ENCODE peak calls at places on chromosome 6, in five cellular contexts. One of them, this sample, is unnamed. For H3K4me1, the result is how much of the 10 kb centered on the place peaks cover.

GRCh38 chr6:13101409-13101808 is 226.9 kb downstream of the TBC1D7 start:
- DNase-seq in tibial nerve: no peak
- DNase-seq in sigmoid colon: no peak
- DNase-seq in ovary: no peak
- DNase-seq in suprapubic skin: no peak
- DNase-seq in this sample: no peak

GRCh38 chr6:136721467-136721866 is 70.8 kb downstream of the MAP3K5 start:
- DNase-seq in suprapubic skin: no peak
- DNase-seq in ovary: no peak
- DNase-seq in tibial nerve: no peak
- DNase-seq in sigmoid colon: no peak
- DNase-seq in this sample: no peak

GRCh38 chr6:113412589-113413367 is 444.4 kb upstream of the MARCKS start:
- DNase-seq in suprapubic skin: no peak
- DNase-seq in tibial nerve: no peak
- DNase-seq in sigmoid colon: no peak
- DNase-seq in ovary: no peak
- DNase-seq in this sample: no peak

GRCh38 chr6:130070747-130071146 is 52.4 kb downstream of the L3MBTL3 start:
- DNase-seq in sigmoid colon: no peak
- DNase-seq in ovary: no peak
- DNase-seq in suprapubic skin: no peak
- DNase-seq in tibial nerve: no peak
- DNase-seq in this sample: no peak

GRCh38 chr6:35148167-35148741 is 7.1 kb upstream of the TCP11 start:
- DNase-seq in sigmoid colon: no peak
- DNase-seq in ovary: no peak
- DNase-seq in suprapubic skin: no peak
- DNase-seq in tibial nerve: no peak
- DNase-seq in this sample: no peak

GRCh38 chr6:166952122-166952521 is 4.2 kb downstream of the RNASET2 start:
- DNase-seq in suprapubic skin: no peak
- DNase-seq in tibial nerve: no peak
- DNase-seq in ovary: no peak
- DNase-seq in sigmoid colon: no peak
- DNase-seq in this sample: no peak

GRCh38 chr6:147311218-147311617 is 107.0 kb downstream of the STXBP5 start:
- DNase-seq in tibial nerve: no peak
- DNase-seq in sigmoid colon: no peak
- DNase-seq in ovary: no peak
- DNase-seq in suprapubic skin: no peak
- DNase-seq in this sample: no peak

GRCh38 chr6:147421903-147422302 is 86.6 kb upstream of the SAMD5 start:
- DNase-seq in suprapubic skin: no peak
- DNase-seq in tibial nerve: no peak
- DNase-seq in ovary: no peak
- DNase-seq in sigmoid colon: no peak
- DNase-seq in this sample: no peak

GRCh38 chr6:70312165-70312564 is 9.3 kb upstream of the COL9A1 start:
- DNase-seq in suprapubic skin: no peak
- DNase-seq in tibial nerve: no peak
- DNase-seq in sigmoid colon: no peak
- DNase-seq in ovary: no peak
- DNase-seq in this sample: no peak

GRCh38 chr6:127924440-127924839 is 23.6 kb upstream of the THEMIS start:
- DNase-seq in ovary: no peak
- DNase-seq in tibial nerve: no peak
- DNase-seq in suprapubic skin: no peak
- DNase-seq in sigmoid colon: no peak
- DNase-seq in this sample: no peak

GRCh38 chr6:72724545-72724944 is 102.7 kb downstream of the KCNQ5 start:
- DNase-seq in tibial nerve: no peak
- DNase-seq in ovary: no peak
- DNase-seq in sigmoid colon: no peak
- DNase-seq in suprapubic skin: no peak
- DNase-seq in this sample: no peak

GRCh38 chr6:6724319-6725119 is 136.0 kb downstream of the LY86 start:
- DNase-seq in ovary: peak
- DNase-seq in suprapubic skin: peak
- DNase-seq in tibial nerve: peak
- DNase-seq in sigmoid colon: peak
- DNase-seq in this sample: peak

DNA sequence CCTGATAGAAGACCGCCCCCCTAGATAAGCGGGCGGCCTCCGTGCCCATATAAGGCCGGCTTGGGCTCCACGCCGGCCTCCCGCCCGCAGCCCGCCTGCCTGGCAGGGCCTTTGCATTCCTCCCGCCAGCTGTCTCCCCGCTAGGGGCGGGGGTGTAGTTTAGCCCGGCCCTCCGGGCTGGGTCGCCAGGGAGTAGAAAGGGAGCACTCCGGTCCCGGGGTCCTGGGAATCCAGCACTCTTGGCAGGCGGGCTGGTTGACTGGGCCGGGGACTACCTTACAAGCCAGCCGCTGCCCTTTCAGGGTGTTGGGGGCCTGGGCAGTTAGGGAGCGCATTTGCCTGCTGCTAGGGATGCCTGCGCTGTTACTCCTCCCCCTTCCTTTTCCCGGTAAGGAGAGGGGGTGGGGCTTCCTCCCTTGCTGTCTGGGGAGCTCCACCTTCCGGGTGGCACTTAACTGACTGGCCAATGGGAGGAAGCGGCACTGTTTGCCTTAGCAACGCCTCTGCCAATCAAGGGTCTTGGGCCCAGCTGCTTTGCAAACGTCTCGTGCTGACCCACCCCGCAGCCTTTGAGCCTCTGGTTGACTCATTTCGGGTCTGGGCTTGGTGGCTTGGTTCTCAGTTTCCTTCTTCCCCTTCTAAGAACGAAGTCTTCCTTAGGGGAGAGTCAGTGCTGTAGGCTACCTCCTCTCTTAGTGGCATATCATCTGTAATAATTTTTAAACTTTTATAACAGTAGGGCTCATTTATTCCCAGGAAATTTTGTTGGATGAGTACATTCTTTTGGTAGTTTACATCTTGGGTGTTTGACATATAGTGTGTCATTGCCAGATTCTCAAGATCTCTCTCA is 3.4 kb downstream of the SRF start:
- DNase-seq in sigmoid colon: peak
- DNase-seq in tibial nerve: peak
- DNase-seq in suprapubic skin: peak
- DNase-seq in ovary: peak
- DNase-seq in this sample: peak
- TF ChIP-seq EP300 in sigmoid colon: no peak
- TF ChIP-seq EP300 in tibial nerve: peak
- TF ChIP-seq EP300 in suprapubic skin: no peak
- TF ChIP-seq EP300 in ovary: peak
- TF ChIP-seq EP300 in this sample: peak

GRCh38 chr6:96911171-96911570 is 13.4 kb upstream of the KLHL32 start:
- DNase-seq in suprapubic skin: no peak
- DNase-seq in tibial nerve: no peak
- DNase-seq in sigmoid colon: no peak
- DNase-seq in ovary: no peak
- DNase-seq in this sample: no peak

GRCh38 chr6:96909826-96910225 is 12.1 kb upstream of the NDUFAF4 start:
- DNase-seq in tibial nerve: no peak
- DNase-seq in ovary: no peak
- DNase-seq in suprapubic skin: no peak
- DNase-seq in sigmoid colon: no peak
- DNase-seq in this sample: peak

DNA sequence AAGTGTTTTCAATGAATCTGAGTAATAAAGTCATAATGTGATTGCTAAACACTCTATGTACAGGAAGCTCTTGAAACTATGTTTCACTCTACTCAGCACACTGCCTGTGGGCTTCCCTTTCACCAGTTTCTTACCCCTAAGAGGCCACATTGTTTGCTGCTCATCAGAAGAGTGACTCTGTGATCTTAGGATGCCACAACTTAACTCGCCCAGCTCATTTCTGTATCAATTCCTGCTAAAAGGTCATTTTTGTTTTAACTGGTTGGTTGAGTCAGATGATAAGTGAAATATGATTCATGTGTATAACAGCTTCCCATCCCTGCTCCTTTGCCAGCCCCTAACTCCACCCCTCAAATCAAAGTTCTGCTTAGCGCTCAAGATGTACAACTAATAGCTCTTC is 9.8 kb upstream of the NDUFAF4 start:
- DNase-seq in ovary: no peak
- DNase-seq in suprapubic skin: no peak
- DNase-seq in tibial nerve: no peak
- DNase-seq in sigmoid colon: no peak
- DNase-seq in this sample: no peak
- H3K4me1 ChIP-seq in ovary: under half
- H3K4me1 ChIP-seq in suprapubic skin: under half
- H3K4me1 ChIP-seq in tibial nerve: under half
- H3K4me1 ChIP-seq in sigmoid colon: under half
- H3K4me1 ChIP-seq in this sample: under half

GRCh38 chr6:41475737-41476357 is 70.3 kb upstream of the FOXP4 start:
- DNase-seq in ovary: no peak
- DNase-seq in tibial nerve: no peak
- DNase-seq in suprapubic skin: no peak
- DNase-seq in sigmoid colon: no peak
- DNase-seq in this sample: no peak
- TF ChIP-seq EP300 in ovary: no peak
- TF ChIP-seq EP300 in tibial nerve: no peak
- TF ChIP-seq EP300 in suprapubic skin: no peak
- TF ChIP-seq EP300 in sigmoid colon: no peak
- TF ChIP-seq EP300 in this sample: no peak

GRCh38 chr6:107537559-107537958 is 47.6 kb downstream of the SOBP start:
- DNase-seq in tibial nerve: no peak
- DNase-seq in ovary: no peak
- DNase-seq in sigmoid colon: no peak
- DNase-seq in suprapubic skin: no peak
- DNase-seq in this sample: no peak

GRCh38 chr6:107540465-107540857 is 50.5 kb downstream of the SOBP start:
- DNase-seq in tibial nerve: no peak
- DNase-seq in suprapubic skin: no peak
- DNase-seq in sigmoid colon: no peak
- DNase-seq in ovary: no peak
- DNase-seq in this sample: no peak

GRCh38 chr6:107539409-107539808 is 49.5 kb downstream of the SOBP start:
- DNase-seq in ovary: no peak
- DNase-seq in sigmoid colon: no peak
- DNase-seq in suprapubic skin: no peak
- DNase-seq in tibial nerve: no peak
- DNase-seq in this sample: no peak

GRCh38 chr6:107539849-107540464 is 50.0 kb downstream of the SOBP start:
- DNase-seq in ovary: no peak
- DNase-seq in tibial nerve: no peak
- DNase-seq in suprapubic skin: no peak
- DNase-seq in sigmoid colon: no peak
- DNase-seq in this sample: no peak

GRCh38 chr6:107538856-107539387 is 49.0 kb downstream of the SOBP start:
- DNase-seq in sigmoid colon: no peak
- DNase-seq in ovary: no peak
- DNase-seq in tibial nerve: no peak
- DNase-seq in suprapubic skin: no peak
- DNase-seq in this sample: no peak
- H3K4me1 ChIP-seq in sigmoid colon: under half
- H3K4me1 ChIP-seq in ovary: under half
- H3K4me1 ChIP-seq in tibial nerve: under half
- H3K4me1 ChIP-seq in suprapubic skin: under half
- H3K4me1 ChIP-seq in this sample: under half

DNA sequence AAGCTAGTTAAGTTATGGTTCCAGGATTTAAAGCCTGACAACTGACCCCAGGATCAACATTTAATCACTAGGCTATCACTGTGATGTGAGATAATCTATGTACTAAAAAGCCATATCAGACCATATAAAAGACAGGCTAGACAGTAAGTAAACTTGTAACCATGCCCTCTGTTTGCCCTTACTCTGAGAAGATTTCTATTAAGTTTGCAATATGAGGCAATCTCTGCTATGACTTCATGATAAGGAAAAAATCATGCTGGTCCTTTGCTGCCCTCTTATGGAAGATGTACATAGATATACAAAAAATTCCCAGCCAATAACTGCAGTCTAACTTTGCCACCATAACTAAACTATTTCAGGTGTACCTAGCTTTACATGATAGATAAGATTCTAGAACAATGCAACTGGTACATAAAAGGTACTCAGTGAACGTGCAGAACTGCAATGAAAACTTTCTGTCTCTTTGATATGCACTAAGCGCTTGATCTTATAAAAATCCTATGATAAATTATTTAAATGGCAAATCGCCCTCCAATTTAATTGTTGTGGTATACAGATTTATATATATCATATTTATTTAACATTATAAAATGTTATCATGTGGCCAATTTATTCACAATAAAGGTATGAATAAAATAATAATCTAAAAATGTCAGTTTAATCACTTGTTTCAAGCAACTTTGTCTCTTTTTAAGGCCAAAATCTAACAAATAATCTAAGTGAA is 70.5 kb downstream of the FAM217A start:
- DNase-seq in suprapubic skin: no peak
- DNase-seq in sigmoid colon: no peak
- DNase-seq in tibial nerve: no peak
- DNase-seq in ovary: no peak
- DNase-seq in this sample: no peak
- TF ChIP-seq EP300 in suprapubic skin: no peak
- TF ChIP-seq EP300 in sigmoid colon: no peak
- TF ChIP-seq EP300 in tibial nerve: peak
- TF ChIP-seq EP300 in ovary: no peak
- TF ChIP-seq EP300 in this sample: no peak

This sample was measured in transverse colon.